ENCODE peak calls at places on chromosomes 1 and 21, in six cellular contexts. L, X, P, T, G and W are unnamed samples.
A peak's percentile ranks its signal among the peaks of the same experiment; 100 is the strongest.

GRCh38 chr1:209609403-209610377 is 26.2 kb downstream of the CAMK1G start:
- DNase-seq in P (peak; percentile 46), T (no peak), L (no peak), X (no peak), G (no peak), W (no peak)

GRCh38 chr1:113168946-113169345 is 95.9 kb downstream of the LRIG2 start:
- DNase-seq in G (no peak), X (no peak), L (no peak), P (no peak), T (no peak), W (no peak)

GRCh38 chr1:155043259-155043658 is 7.9 kb upstream of the ADAM15 start:
- DNase-seq in L (no peak), T (no peak), P (no peak), X (no peak), G (no peak), W (no peak)

GRCh38 chr1:163824006-163824405 is 502.3 kb downstream of the NUF2 start:
- DNase-seq in G (peak; percentile 58), P (peak; percentile 80), X (peak; percentile 97), L (no peak), T (no peak), W (peak; percentile 66)

GRCh38 chr1:20281801-20282200 is 8.9 kb upstream of the VWA5B1 start:
- DNase-seq in L (no peak), X (peak; percentile 60), P (peak; percentile 54), G (no peak), T (no peak), W (no peak)

GRCh38 chr1:28247603-28248272 is 11.6 kb upstream of the SESN2 start:
- DNase-seq in T (no peak), P (no peak), G (no peak), L (no peak), X (no peak), W (no peak)

GRCh38 chr1:203046984-203047630 is 20.8 kb downstream of the PPFIA4 start:
- DNase-seq in G (no peak), T (no peak), X (peak; percentile 75), P (peak; percentile 34), L (no peak), W (no peak)

GRCh38 chr1:157969693-157970485 is 23.6 kb upstream of the KIRREL1 start:
- DNase-seq in X (peak; percentile 82), P (peak; percentile 73), T (no peak), G (peak; percentile 71), L (no peak), W (peak; percentile 70)

GRCh38 chr1:48472747-48473146 is 743 bp upstream of the SPATA6 start:
- DNase-seq in L (no peak), T (no peak), X (no peak), G (no peak), P (peak; percentile 2), W (no peak)

GRCh38 chr1:89201489-89201794 is 2.7 kb upstream of the GBP4 start:
- DNase-seq in P (no peak), L (no peak), T (no peak), G (no peak), X (no peak), W (no peak)

GRCh38 chr1:39501666-39502065 is 10.2 kb downstream of the BMP8A start:
- DNase-seq in L (no peak), P (peak; percentile 27), T (no peak), X (peak; percentile 81), G (no peak), W (no peak)

GRCh38 chr1:178951600-178951999 is 74.1 kb upstream of the FAM20B start:
- DNase-seq in T (no peak), G (no peak), L (no peak), P (no peak), X (no peak), W (no peak)

GRCh38 chr1:66298427-66298826 is 235.5 kb upstream of the SGIP1 start:
- DNase-seq in G (no peak), T (no peak), L (no peak), X (no peak), P (no peak), W (no peak)

GRCh38 chr21:42125571-42126544 is 54.7 kb downstream of the UMODL1 start:
- DNase-seq in G (no peak), P (no peak), L (no peak), X (peak; percentile 69), T (no peak), W (no peak)

GRCh38 chr1:204975568-204976235 is 67.3 kb upstream of the CNTN2 start:
- DNase-seq in T (peak; percentile 65), X (peak; percentile 32), G (no peak), P (no peak), L (peak; percentile 30), W (no peak)

GRCh38 chr1:58089898-58090535 is 456.5 kb downstream of the OMA1 start:
- DNase-seq in T (no peak), G (no peak), L (no peak), X (no peak), P (no peak), W (no peak)

GRCh38 chr1:184429342-184429741 is 42.5 kb downstream of the C1orf21 start:
- DNase-seq in T (no peak), L (no peak), G (no peak), P (no peak), X (no peak), W (no peak)

GRCh38 chr1:234154320-234155251 is 218.7 kb upstream of the COA6 start:
- DNase-seq in X (peak; percentile 77), P (peak; percentile 43), G (no peak), T (no peak), L (no peak), W (no peak)

GRCh38 chr1:48080343-48081255 is 83.4 kb upstream of the TRABD2B start:
- DNase-seq in P (no peak), X (no peak), G (no peak), T (no peak), L (no peak), W (no peak)

GRCh38 chr1:177849588-177849987 is 120.3 kb downstream of the SEC16B start:
- DNase-seq in X (no peak), L (no peak), T (no peak), P (no peak), G (no peak), W (no peak)

GRCh38 chr21:46362946-46363345 is 39.0 kb downstream of the PCNT start:
- DNase-seq in P (no peak), X (no peak), T (no peak), L (no peak), G (no peak), W (no peak)